ENCODE peak calls at places on chromosomes 13 and 19, in ten cellular contexts. A is HFFc6, J is RWPE1, H is cardiac muscle cell, I is retinal pigment epithelial cell, D is GM06990, M is body of pancreas, N is WTC11, O is nephron progenitor cell, B is lower leg skin. X is an unnamed sample.

GRCh38 chr19:51689751-51690358 is 3.3 kb upstream of the SPACA6 start:
- DNase-seq in A (no peak), J (no peak), H (peak), I (no peak), D (no peak), M (peak), N (peak), O (peak), B (peak), X (peak)

GRCh38 chr19:23460656-23461055 is 65.4 kb upstream of the ZNF91 start:
- DNase-seq in A (no peak), J (peak), H (no peak), I (no peak), D (no peak), M (no peak), N (no peak), O (no peak), B (no peak), X (no peak)

GRCh38 chr13:39023316-39023715 is 14.6 kb downstream of the PROSER1 start:
- DNase-seq in A (no peak), J (no peak), H (no peak), I (no peak), D (no peak), M (no peak), N (no peak), O (no peak), B (no peak), X (no peak)

GRCh38 chr13:39684531-39685137 is 29.2 kb downstream of the COG6 start:
- DNase-seq in A (peak), J (peak), H (peak), I (peak), D (peak), M (no peak), N (no peak), O (no peak), B (no peak), X (no peak)

GRCh38 chr19:35120898-35121297 is 5.3 kb downstream of the FXYD3 start:
- DNase-seq in A (no peak), J (no peak), H (no peak), I (no peak), D (no peak), M (no peak), N (no peak), O (no peak), B (no peak), X (no peak)

GRCh38 chr13:43268632-43269031 is 245.2 kb downstream of the DNAJC15 start:
- DNase-seq in A (no peak), J (no peak), H (peak), I (no peak), D (no peak), M (no peak), N (no peak), O (no peak), B (no peak), X (no peak)

GRCh38 chr19:15195987-15196682 is 4.7 kb downstream of the NOTCH3 start:
- DNase-seq in A (no peak), J (peak), H (peak), I (no peak), D (no peak), M (peak), N (peak), O (peak), B (peak), X (peak)

GRCh38 chr19:13506550-13506878 is 235 bp upstream of the CACNA1A start:
- DNase-seq in A (no peak), J (no peak), H (peak), I (no peak), D (no peak), M (no peak), N (peak), O (no peak), B (no peak), X (no peak)

GRCh38 chr13:88461272-88462009 is 790.3 kb downstream of the SLITRK5 start:
- DNase-seq in A (no peak), J (no peak), H (no peak), I (no peak), D (no peak), M (no peak), N (peak), O (no peak), B (no peak), X (no peak)

GRCh38 chr13:44768775-44769578 is 192.8 kb upstream of the TSC22D1 start:
- DNase-seq in A (no peak), J (no peak), H (no peak), I (no peak), D (peak), M (peak), N (no peak), O (no peak), B (peak), X (no peak)

GRCh38 chr19:43534811-43535761 is 2.1 kb downstream of the ZNF575 start:
- DNase-seq in A (peak), J (no peak), H (peak), I (no peak), D (peak), M (peak), N (peak), O (peak), B (peak), X (peak)

GRCh38 chr13:59975807-59976445 is 187.8 kb downstream of the DIAPH3 start:
- DNase-seq in A (no peak), J (no peak), H (no peak), I (no peak), D (no peak), M (no peak), N (no peak), O (no peak), B (no peak), X (no peak)

GRCh38 chr13:25085125-25085742 is 10.7 kb upstream of the PABPC3 start:
- DNase-seq in A (peak), J (peak), H (peak), I (peak), D (no peak), M (peak), N (peak), O (peak), B (no peak), X (no peak)

GRCh38 chr19:21569497-21569870 is 64.1 kb downstream of the ZNF429 start:
- DNase-seq in A (no peak), J (no peak), H (no peak), I (peak), D (no peak), M (no peak), N (no peak), O (no peak), B (no peak), X (no peak)

GRCh38 chr13:96817336-96817941 is 176.8 kb downstream of the OXGR1 start:
- DNase-seq in A (no peak), J (no peak), H (peak), I (no peak), D (no peak), M (no peak), N (no peak), O (no peak), B (no peak), X (no peak)

GRCh38 chr19:54255105-54255775 is 1.8 kb downstream of the LILRB5 start:
- DNase-seq in A (no peak), J (no peak), H (no peak), I (no peak), D (no peak), M (no peak), N (no peak), O (no peak), B (peak), X (no peak)

GRCh38 chr13:40345149-40345514 is 321.3 kb downstream of the FOXO1 start:
- DNase-seq in A (no peak), J (no peak), H (no peak), I (no peak), D (no peak), M (no peak), N (no peak), O (no peak), B (no peak), X (no peak)

GRCh38 chr13:80251403-80251802 is 89.5 kb downstream of the SPRY2 start:
- DNase-seq in A (peak), J (peak), H (peak), I (no peak), D (no peak), M (no peak), N (no peak), O (no peak), B (no peak), X (no peak)

DNA sequence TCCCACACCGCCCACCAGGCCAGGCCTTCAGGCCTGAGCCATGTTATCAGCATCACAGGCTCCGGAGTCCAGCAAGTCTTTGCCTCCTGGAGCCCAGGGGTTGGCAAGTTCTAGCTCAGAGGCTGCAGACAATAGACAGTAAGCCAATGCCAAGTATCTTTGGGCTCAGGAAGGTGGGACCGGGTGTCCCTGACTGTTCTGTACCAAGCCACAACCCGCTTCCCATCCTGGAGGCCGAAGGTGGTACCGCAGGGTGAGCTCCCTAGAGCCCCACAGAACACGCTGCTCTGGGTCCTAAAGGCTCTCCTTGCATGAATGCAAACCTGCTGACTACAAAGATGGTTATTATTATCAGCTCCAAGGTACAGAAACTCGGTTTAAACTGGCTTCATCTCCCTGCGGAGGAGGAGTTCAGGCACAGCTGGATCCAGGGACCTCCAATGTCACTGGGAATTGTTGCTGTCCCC is 5.5 kb upstream of the FSTL3 start:
- DNase-seq in A (no peak), J (no peak), H (no peak), I (no peak), D (peak), M (no peak), N (peak), O (no peak), B (no peak), X (no peak)
- TF ChIP-seq CTCF in A (peak), J (no peak), H (peak), I (peak), D (peak), M (no peak), N (peak), O (no peak), B (no peak), X (peak)

GRCh38 chr13:70571221-70571620 is 463.0 kb upstream of the KLHL1 start:
- DNase-seq in A (no peak), J (no peak), H (no peak), I (no peak), D (no peak), M (no peak), N (no peak), O (no peak), B (no peak), X (no peak)

DNA sequence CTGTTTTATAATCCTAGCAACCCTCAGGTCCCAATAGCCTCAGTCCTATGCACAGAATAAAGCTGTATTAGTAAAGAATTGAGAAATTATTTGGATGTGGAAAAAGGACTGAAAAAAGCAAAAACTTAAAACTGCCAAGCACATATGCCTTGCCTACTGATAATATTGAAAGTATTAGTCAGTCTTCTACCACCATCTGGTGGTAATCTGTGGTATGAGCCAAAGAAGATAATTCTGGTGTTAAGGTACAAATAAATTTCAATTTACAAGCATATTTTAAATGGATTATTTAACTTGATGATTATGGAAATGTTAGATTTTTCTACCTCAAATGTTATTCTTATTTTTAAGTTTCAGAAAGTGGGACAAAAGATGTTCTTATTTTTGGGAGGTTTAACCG is 460.3 kb upstream of the KLHL1 start:
- DNase-seq in A (peak), J (peak), H (peak), I (no peak), D (no peak), M (peak), N (no peak), O (peak), B (no peak), X (no peak)
- TF ChIP-seq CTCF in A (peak), J (peak), H (peak), I (peak), D (peak), M (peak), N (peak), O (peak), B (no peak), X (peak)

GRCh38 chr13:84571264-84571663 is 689.0 kb upstream of the SLITRK1 start:
- DNase-seq in A (no peak), J (no peak), H (no peak), I (no peak), D (no peak), M (no peak), N (no peak), O (no peak), B (no peak), X (no peak)

GRCh38 chr13:84570831-84571230 is 688.6 kb upstream of the SLITRK1 start:
- DNase-seq in A (peak), J (no peak), H (no peak), I (no peak), D (no peak), M (no peak), N (no peak), O (no peak), B (no peak), X (no peak)

DNA sequence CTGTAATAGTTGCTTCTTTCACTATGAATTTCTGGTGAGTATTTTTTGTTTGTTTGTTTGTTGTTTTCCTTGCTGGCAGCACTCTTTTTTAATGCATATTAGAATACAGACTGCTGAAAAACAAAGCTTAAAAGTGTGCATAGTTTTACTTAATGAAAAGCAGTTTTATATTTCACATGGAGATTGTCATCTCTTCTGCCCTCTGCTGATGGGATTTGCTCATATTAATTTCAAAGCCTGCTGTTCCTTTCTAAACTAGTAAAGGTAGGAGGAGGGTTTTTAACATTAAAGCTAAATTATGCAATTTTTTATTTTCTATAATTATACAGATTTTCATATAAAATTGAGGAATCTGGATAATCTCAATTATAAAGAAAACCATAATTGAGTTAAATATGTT is 692.6 kb upstream of the SLITRK1 start:
- DNase-seq in A (peak), J (peak), H (no peak), I (no peak), D (no peak), M (no peak), N (no peak), O (no peak), B (no peak), X (no peak)
- TF ChIP-seq CTCF in A (peak), J (peak), H (peak), I (peak), D (no peak), M (peak), N (no peak), O (no peak), B (no peak), X (peak)

GRCh38 chr19:49213791-49214190 is 56.2 kb downstream of the TRPM4 start:
- DNase-seq in A (no peak), J (no peak), H (no peak), I (no peak), D (no peak), M (no peak), N (peak), O (no peak), B (no peak), X (no peak)
- TF ChIP-seq CTCF in A (peak), J (no peak), H (no peak), I (peak), D (peak), M (no peak), N (no peak), O (no peak), B (no peak), X (peak)

GRCh38 chr19:16381756-16382401 is 57.3 kb downstream of the KLF2 start:
- DNase-seq in A (no peak), J (no peak), H (peak), I (no peak), D (no peak), M (peak), N (no peak), O (no peak), B (peak), X (no peak)

GRCh38 chr19:16380314-16380695 is 55.7 kb downstream of the KLF2 start:
- DNase-seq in A (no peak), J (no peak), H (no peak), I (no peak), D (no peak), M (no peak), N (no peak), O (no peak), B (no peak), X (no peak)

GRCh38 chr19:16379521-16380313 is 55.1 kb downstream of the KLF2 start:
- DNase-seq in A (no peak), J (no peak), H (no peak), I (no peak), D (no peak), M (no peak), N (no peak), O (no peak), B (no peak), X (no peak)

GRCh38 chr19:16382775-16383543 is 58.3 kb downstream of the KLF2 start:
- DNase-seq in A (peak), J (peak), H (peak), I (peak), D (peak), M (peak), N (peak), O (peak), B (peak), X (peak)

GRCh38 chr19:16380943-16381755 is 56.5 kb downstream of the KLF2 start:
- DNase-seq in A (no peak), J (no peak), H (no peak), I (no peak), D (no peak), M (no peak), N (no peak), O (no peak), B (no peak), X (no peak)
- TF ChIP-seq CTCF in A (no peak), J (no peak), H (no peak), I (no peak), D (no peak), M (no peak), N (no peak), O (no peak), B (no peak), X (no peak)

GRCh38 chr13:22665531-22665930 is 515.2 kb upstream of the SGCG start:
- DNase-seq in A (no peak), J (no peak), H (no peak), I (no peak), D (no peak), M (no peak), N (no peak), O (no peak), B (no peak), X (no peak)

DNA sequence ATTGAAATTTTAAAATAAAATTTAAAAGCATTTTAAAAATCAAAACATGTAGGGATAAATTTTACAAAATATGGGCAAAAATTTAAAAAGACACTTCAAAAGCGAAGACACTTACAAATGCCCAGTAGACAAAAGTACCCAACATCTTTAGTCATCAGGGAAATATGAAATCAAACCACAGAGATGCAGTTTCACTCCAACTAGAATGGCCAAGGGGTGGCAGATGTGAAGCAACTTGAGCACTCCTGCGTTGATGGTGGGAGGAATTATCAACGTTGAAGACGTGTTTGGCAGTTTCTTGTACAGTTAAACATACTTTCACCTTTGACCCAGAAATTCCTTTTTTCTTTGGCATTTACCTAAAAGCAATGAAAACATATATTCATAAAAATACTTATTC is 518.0 kb upstream of the SGCG start:
- DNase-seq in A (no peak), J (no peak), H (no peak), I (no peak), D (no peak), M (no peak), N (no peak), O (no peak), B (no peak), X (no peak)
- TF ChIP-seq CTCF in A (no peak), J (no peak), H (no peak), I (no peak), D (no peak), M (no peak), N (no peak), O (no peak), B (no peak), X (no peak)

DNA sequence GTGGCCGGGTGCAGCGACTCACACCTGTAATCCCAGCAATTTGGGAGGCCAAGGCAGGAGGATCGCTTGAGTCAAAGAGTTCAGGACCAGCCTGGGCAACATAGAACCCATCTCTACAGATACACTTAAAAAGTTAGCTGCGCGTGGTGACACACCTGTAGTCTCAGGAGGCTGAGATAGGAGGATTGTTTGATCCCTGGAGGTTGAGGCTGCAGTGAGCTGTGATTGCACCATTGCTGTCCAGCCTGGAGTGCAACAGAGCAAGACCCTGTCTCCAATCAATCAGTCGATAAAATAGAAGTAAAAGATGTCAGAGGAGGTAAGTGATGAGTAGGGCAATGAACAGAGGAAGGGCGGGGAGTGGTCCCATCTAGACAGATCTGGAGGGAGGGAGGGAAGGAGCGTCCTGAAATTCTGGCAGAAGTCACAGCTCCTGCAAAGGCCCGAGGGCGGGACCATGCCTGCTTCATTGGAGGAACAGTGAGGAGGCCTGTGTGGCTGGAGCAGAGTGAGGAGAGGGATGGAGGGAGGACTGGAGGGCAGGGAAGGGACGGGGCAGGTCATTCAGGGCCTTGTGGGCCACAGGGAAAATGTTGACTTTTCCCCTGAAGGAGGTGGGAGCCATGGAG is 9.7 kb downstream of the SMIM24 start:
- DNase-seq in A (no peak), J (no peak), H (no peak), I (no peak), D (no peak), M (no peak), N (no peak), O (no peak), B (no peak), X (no peak)
- TF ChIP-seq CTCF in A (no peak), J (no peak), H (no peak), I (no peak), D (no peak), M (no peak), N (no peak), O (no peak), B (no peak), X (no peak)